ENCODE peak calls at places on chromosomes 11 and 22, in six cellular contexts. F is mammary epithelial cell, O is fibroblast of lung, S is A549, E is MM.1S, A is neural crest cell. P is an unnamed sample.
A peak's percentile ranks its signal among the peaks of the same experiment; 100 is the strongest.

GRCh38 chr22:30920407-30920806 is 48.2 kb downstream of the MORC2 start:
- DNase-seq in A (peak; percentile 91), F (peak; percentile 52), E (peak; percentile 72), O (peak; percentile 65), S (peak; percentile 67), P (peak; percentile 20)

GRCh38 chr11:75523189-75523588 is 2.6 kb downstream of the GDPD5 start:
- DNase-seq in E (peak; percentile 13), F (no peak), S (no peak), A (no peak), O (no peak), P (no peak)

GRCh38 chr22:35684270-35684700 is 33.4 kb upstream of the APOL5 start:
- DNase-seq in E (no peak), F (no peak), A (no peak), O (peak; percentile 81), S (no peak), P (peak; percentile 29)

GRCh38 chr22:33126881-33127280 is 68.7 kb upstream of the SYN3 start:
- DNase-seq in O (no peak), A (no peak), F (peak; percentile 37), S (no peak), E (peak; percentile 9), P (no peak)

GRCh38 chr11:104090767-104091166 is 54.3 kb downstream of the DDI1 start:
- DNase-seq in E (no peak), A (no peak), O (no peak), S (no peak), F (no peak), P (no peak)

GRCh38 chr22:32745251-32745995 is 56.1 kb upstream of the TIMP3 start:
- DNase-seq in S (no peak), O (peak; percentile 82), E (no peak), F (peak; percentile 73), A (no peak), P (no peak)

GRCh38 chr11:7964873-7965272 is 374 bp downstream of the NLRP10 start:
- DNase-seq in F (peak; percentile 65), E (no peak), S (no peak), A (no peak), O (peak; percentile 79), P (no peak)

GRCh38 chr11:2797181-2797711 is 88.3 kb downstream of the CDKN1C start:
- DNase-seq in F (peak; percentile 12), A (no peak), S (no peak), O (no peak), E (no peak), P (no peak)

GRCh38 chr11:917426-917825 is 6.8 kb upstream of the CHID1 start:
- DNase-seq in S (no peak), A (no peak), E (no peak), O (no peak), F (no peak), P (no peak)

GRCh38 chr11:121035823-121036222 is 11.9 kb downstream of the TBCEL start:
- DNase-seq in A (no peak), F (no peak), S (no peak), E (peak; percentile 64), O (no peak), P (no peak)

GRCh38 chr11:69357458-69358397 is 63.8 kb downstream of the MYEOV start:
- DNase-seq in F (no peak), S (no peak), A (no peak), E (no peak), O (no peak), P (no peak)

GRCh38 chr11:2652857-2653643 is 46.7 kb downstream of the KCNQ1OT1 start:
- DNase-seq in S (no peak), F (no peak), E (no peak), O (no peak), A (no peak), P (no peak)

GRCh38 chr11:9397746-9398680 is 13.6 kb downstream of the IPO7 start:
- DNase-seq in E (no peak), A (no peak), F (no peak), O (no peak), S (no peak), P (no peak)

GRCh38 chr11:75771646-75772410 is 3.2 kb downstream of the DGAT2 start:
- DNase-seq in A (no peak), S (no peak), F (peak; percentile 63), O (peak; percentile 83), E (no peak), P (peak; percentile 65)

GRCh38 chr11:92653448-92653847 is 316.0 kb upstream of the MTNR1B start:
- DNase-seq in S (no peak), O (peak; percentile 3), A (no peak), E (no peak), F (no peak), P (no peak)

GRCh38 chr11:34223021-34223813 is 117.8 kb downstream of the NAT10 start:
- DNase-seq in E (no peak), O (peak; percentile 73), S (no peak), A (no peak), F (no peak), P (peak; percentile 68)

GRCh38 chr11:5117588-5117987 is 20.6 kb downstream of the OR52A5 start:
- DNase-seq in O (no peak), E (no peak), A (no peak), F (no peak), S (no peak), P (no peak)

GRCh38 chr11:47179655-47179991 is 2.9 kb upstream of the ARFGAP2 start:
- DNase-seq in A (peak; percentile 47), O (peak; percentile 38), S (peak; percentile 78), E (peak; percentile 51), F (no peak), P (no peak)

GRCh38 chr11:47395225-47396048 is 13.0 kb upstream of the SLC39A13 start:
- DNase-seq in E (no peak), F (no peak), O (no peak), S (no peak), A (no peak), P (no peak)

GRCh38 chr11:31806186-31806943 is 4.8 kb downstream of the PAX6 start:
- DNase-seq in F (no peak), S (no peak), E (no peak), A (peak; percentile 8), O (no peak), P (no peak)

GRCh38 chr11:112509300-112509699 is 248.6 kb upstream of the PLET1 start:
- DNase-seq in O (no peak), S (no peak), F (no peak), E (no peak), A (no peak), P (no peak)

GRCh38 chr11:11618973-11619435 is 2.8 kb downstream of the GALNT18 start:
- DNase-seq in A (no peak), S (peak; percentile 58), F (no peak), O (no peak), E (no peak), P (no peak)
- TF ChIP-seq CTCF in A (no peak), S (peak; percentile 44), F (no peak), O (no peak), E (peak; percentile 29), P (no peak)

DNA sequence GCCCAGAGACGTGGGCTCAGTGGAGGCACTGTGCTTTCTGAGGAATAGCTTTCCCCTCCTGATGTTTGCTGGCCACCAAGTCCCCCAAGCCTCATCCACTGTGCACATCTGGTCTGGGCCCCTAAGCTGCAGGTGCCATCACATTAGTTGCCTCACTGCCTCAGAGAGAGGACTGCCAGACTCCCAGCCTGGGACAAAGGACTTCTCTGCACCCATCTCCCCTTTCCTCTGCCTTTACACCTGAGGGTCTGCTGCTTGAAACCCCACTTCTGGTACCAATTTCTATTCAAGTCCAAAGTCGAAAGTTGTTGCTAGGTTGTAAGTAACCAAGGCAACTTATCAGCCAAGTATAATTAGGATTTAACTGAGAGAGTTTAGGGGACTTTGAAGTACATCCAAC is 3.7 kb upstream of the LZTR1 start:
- DNase-seq in F (no peak), O (no peak), A (no peak), E (no peak), S (no peak), P (no peak)
- TF ChIP-seq CTCF in F (no peak), O (no peak), A (no peak), E (no peak), S (no peak), P (no peak)

GRCh38 chr22:20741008-20741633 is 32.8 kb upstream of the SERPIND1 start:
- DNase-seq in F (no peak), A (no peak), E (no peak), O (no peak), S (no peak), P (no peak)

GRCh38 chr22:20742764-20743163 is 31.1 kb upstream of the SERPIND1 start:
- DNase-seq in S (no peak), F (no peak), A (no peak), O (no peak), E (no peak), P (no peak)

GRCh38 chr22:20740222-20740951 is 33.5 kb upstream of the SERPIND1 start:
- DNase-seq in O (no peak), A (no peak), F (no peak), E (no peak), S (no peak), P (no peak)

GRCh38 chr22:20744456-20744855 is 29.5 kb upstream of the SERPIND1 start:
- DNase-seq in S (no peak), E (no peak), F (no peak), O (no peak), A (no peak), P (no peak)

GRCh38 chr22:20741634-20742581 is 32.0 kb upstream of the SERPIND1 start:
- DNase-seq in O (peak; percentile 34), S (peak; percentile 32), A (no peak), E (peak; percentile 17), F (peak; percentile 21), P (no peak)
- TF ChIP-seq CTCF in O (peak; percentile 81), S (peak; percentile 31), A (peak; percentile 72), E (peak; percentile 75), F (peak; percentile 75), P (peak; percentile 56)

GRCh38 chr11:118609380-118610219 is 2.2 kb downstream of the PHLDB1 start:
- DNase-seq in F (no peak), A (no peak), S (no peak), E (no peak), O (peak; percentile 52), P (no peak)

GRCh38 chr11:118606844-118607228 is 579 bp upstream of the PHLDB1 start:
- DNase-seq in O (no peak), E (no peak), S (no peak), F (no peak), A (no peak), P (no peak)

GRCh38 chr11:118606157-118606843 is 1.1 kb upstream of the PHLDB1 start:
- DNase-seq in E (no peak), A (no peak), O (no peak), F (no peak), S (no peak), P (no peak)

GRCh38 chr11:118608268-118609214 is 1.1 kb downstream of the PHLDB1 start:
- DNase-seq in S (no peak), A (no peak), E (no peak), F (peak; percentile 40), O (peak; percentile 88), P (peak; percentile 73)

DNA sequence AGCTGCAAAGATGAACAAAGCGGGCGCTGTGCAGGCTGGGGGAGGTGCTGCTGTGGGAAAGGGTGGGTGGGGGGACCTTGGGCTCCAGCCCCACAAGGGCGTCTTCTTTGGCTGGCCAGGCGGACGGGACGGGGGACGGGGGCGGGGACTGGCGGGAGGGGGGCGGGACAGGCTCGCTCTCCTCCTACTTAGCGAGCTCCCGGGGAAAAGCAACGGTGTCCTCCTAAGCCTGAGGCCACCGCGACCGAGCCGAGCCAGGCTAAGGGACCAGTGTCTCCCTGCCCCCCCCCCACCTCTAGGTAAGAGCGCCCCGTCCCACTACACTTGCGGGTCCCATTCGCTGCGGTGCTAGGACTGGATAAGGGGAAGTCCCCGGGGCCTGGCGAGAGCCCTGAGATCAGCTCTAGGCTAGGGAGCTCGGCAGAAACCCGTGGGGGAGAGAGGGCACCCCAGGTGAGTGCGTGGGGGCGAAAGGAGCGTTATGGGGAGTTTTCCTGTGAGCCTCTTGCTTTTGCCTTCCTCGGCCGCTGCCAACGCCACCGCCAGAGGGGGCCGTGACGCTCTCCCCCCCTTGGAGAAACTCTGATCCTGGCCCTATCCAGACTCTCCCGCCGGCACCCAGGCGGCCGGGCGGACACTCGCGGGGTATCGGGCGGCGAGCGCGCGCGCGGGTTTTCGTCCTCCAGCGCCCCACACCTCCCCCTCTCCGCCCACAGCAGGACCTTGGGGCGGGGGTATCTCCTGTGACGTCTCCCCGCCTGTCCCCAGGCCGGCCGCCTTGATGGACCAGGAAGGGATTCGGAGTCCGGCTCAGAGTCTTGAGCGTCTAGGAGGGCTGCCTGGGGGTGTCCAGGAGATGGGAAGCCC is at the start of gene PHLDB1:
- DNase-seq in S (peak; percentile 48), F (peak; percentile 63), A (peak; percentile 52), E (no peak), O (peak; percentile 78), P (no peak)
- TF ChIP-seq CTCF in S (peak; percentile 39), F (peak; percentile 28), A (peak; percentile 61), E (peak; percentile 41), O (peak; percentile 53), P (peak; percentile 59)

P was measured in AG09319.